ENCODE peak calls at places on chromosomes 6 and 20, in four cellular contexts. A is heart left ventricle, K is endothelial cell of umbilical vein, Z is esophagus squamous epithelium. D is an unnamed sample.

GRCh38 chr6:127851197-127851596 is 49.7 kb downstream of the THEMIS start:
- DNase-seq in Z (no peak), A (no peak), K (no peak), D (no peak)

GRCh38 chr6:25925808-25926325 is 4.6 kb downstream of the SLC17A2 start:
- DNase-seq in K (peak), Z (no peak), A (no peak), D (no peak)

GRCh38 chr6:87982134-87982533 is 65.5 kb upstream of the SPACA1 start:
- DNase-seq in A (no peak), K (no peak), Z (no peak), D (no peak)

GRCh38 chr6:166471797-166472260 is 89.1 kb upstream of the MPC1 start:
- DNase-seq in A (no peak), K (no peak), Z (no peak), D (no peak)

GRCh38 chr20:11394145-11394833 is 523.4 kb upstream of the BTBD3 start:
- DNase-seq in A (no peak), K (no peak), Z (no peak), D (no peak)

GRCh38 chr20:58843128-58843556 is 7.6 kb downstream of the GNAS-AS1 start:
- DNase-seq in K (no peak), Z (no peak), A (no peak), D (no peak)

GRCh38 chr20:57047281-57048026 is 219.0 kb downstream of the BMP7 start:
- DNase-seq in Z (no peak), A (no peak), K (no peak), D (peak)

GRCh38 chr6:1606533-1607235 is 3.0 kb upstream of the FOXC1 start:
- DNase-seq in Z (no peak), A (no peak), K (no peak), D (no peak)

GRCh38 chr20:59566631-59567524 is 37.5 kb upstream of the PHACTR3 start:
- DNase-seq in K (no peak), Z (no peak), A (no peak), D (no peak)

GRCh38 chr6:7938562-7939185 is 28.1 kb upstream of the TXNDC5 start:
- DNase-seq in K (peak), A (no peak), Z (no peak), D (no peak)

GRCh38 chr6:11062083-11062482 is 18.0 kb upstream of the ELOVL2 start:
- DNase-seq in Z (no peak), K (no peak), A (no peak), D (no peak)

GRCh38 chr6:32086661-32087573 is 22.2 kb downstream of the TNXB start:
- DNase-seq in K (no peak), Z (no peak), A (no peak), D (no peak)

GRCh38 chr6:127342296-127342945 is 988 bp downstream of the ECHDC1 start:
- DNase-seq in Z (no peak), A (no peak), K (peak), D (no peak)

GRCh38 chr6:148769304-148769968 is 22.6 kb downstream of the UST start:
- DNase-seq in K (no peak), A (no peak), Z (no peak), D (no peak)

GRCh38 chr6:148768646-148769270 is 21.9 kb downstream of the UST start:
- DNase-seq in K (no peak), Z (no peak), A (no peak), D (no peak)

GRCh38 chr6:148761532-148761951 is 14.7 kb downstream of the UST start:
- DNase-seq in A (no peak), K (no peak), Z (no peak), D (no peak)

GRCh38 chr6:148770408-148771211 is 23.8 kb downstream of the UST start:
- DNase-seq in K (no peak), A (no peak), Z (no peak), D (no peak)

DNA sequence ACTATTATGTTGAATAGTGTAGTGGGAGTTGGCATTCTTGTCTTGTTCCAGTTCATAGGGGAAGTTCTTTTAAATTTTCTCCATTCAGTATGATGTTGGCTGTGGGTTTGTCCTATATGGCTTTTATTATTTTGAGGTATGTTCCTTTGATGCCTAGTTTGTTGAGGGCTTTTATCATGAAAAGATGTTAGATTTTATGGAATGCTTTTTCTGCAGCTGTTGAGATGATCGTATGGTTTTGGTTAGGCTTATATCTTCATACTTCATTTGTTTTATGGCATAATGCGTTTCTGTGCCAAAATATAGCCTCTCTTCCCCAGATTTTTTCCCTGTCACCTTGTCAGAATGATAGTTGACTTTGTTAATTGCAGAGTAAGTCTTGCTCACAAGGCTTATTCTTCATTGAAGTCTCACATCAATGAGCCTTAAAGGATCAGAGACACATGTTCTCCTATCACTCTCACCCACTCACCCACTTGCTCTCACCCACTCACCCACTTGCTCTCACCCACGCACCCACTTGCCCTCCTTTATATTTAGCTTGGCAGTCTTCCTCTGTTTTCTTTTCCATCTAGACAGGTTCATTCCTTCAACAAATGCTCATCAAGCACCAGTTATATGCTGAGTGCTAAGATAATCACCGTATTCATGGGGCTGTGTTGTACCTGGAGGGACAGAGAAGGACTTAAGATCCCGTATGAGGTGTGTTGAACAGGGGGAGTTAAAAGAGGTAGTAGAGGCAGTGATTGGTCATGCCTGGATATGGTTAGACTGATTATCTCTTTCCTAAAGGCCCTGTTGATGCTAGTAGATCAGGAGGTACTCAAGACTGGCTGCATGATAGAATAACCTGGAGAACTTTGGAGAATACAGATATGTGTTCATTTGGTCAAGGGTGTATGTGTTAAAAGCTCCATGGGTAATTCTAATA is 19.3 kb downstream of the UST start:
- DNase-seq in Z (no peak), K (no peak), A (no peak), D (no peak)
- H3K27ac ChIP-seq in Z (no peak), K (no peak), A (no peak), D (no peak)

GRCh38 chr6:142302427-142303190 is 802 bp downstream of the ADGRG6 start:
- DNase-seq in K (peak), Z (no peak), A (no peak), D (no peak)

GRCh38 chr6:142300302-142300701 is 1.5 kb upstream of the ADGRG6 start:
- DNase-seq in K (no peak), A (no peak), Z (no peak), D (no peak)

GRCh38 chr6:142303191-142303564 is 1.4 kb downstream of the ADGRG6 start:
- DNase-seq in K (no peak), A (no peak), Z (no peak), D (no peak)

GRCh38 chr6:142300758-142301251 is 1.0 kb upstream of the ADGRG6 start:
- DNase-seq in A (peak), Z (no peak), K (peak), D (no peak)

DNA sequence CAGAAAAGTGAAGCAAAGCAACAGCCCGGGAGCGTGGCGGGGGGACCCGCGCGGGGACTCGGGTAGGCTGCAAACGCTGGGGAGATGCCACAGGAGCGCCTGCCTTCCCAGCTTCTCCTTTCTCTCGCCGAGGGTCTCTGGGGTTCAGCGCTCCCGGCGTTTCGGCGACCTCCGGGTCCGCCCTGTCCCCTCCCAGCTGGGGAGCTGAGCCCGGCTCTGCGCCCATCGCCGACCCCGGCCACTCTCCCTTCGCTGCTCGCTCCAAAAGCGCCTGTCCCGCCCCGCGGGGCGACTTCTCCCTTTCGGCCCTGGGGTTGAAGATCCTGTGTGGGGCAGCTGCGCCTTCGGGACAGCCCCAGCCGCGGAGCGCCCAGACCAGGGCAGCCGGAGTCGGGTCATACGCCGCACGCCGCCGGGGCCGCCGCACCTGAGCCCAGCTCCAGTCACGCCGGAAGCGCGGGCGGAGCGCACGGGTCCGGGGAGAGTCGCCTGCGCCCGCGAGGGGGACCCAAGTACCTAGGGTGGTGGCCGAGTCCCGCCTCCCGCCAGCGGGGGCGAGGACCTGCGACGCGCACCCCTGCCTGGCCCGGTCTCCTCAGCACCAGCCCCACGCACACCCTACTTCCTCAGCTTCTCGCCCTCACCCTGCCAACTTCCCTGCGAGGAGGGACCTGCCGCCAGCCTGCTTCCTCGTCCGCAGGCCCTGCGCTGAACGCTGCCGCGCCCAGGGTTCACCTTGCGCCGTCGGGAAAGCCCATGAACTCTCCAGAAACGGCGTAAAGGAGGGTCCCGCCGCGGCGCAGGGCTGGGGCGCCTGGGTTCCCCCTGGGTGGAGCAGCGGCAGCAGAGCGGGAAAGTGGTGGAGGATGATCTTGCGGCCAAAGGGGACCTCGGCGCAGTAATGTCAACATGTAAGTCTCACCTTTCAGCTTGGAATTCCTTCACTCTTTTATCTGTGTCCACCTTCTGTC is at the start of gene ADGRG6:
- DNase-seq in A (peak), Z (no peak), K (peak), D (peak)
- TF ChIP-seq POLR2A in A (no peak), Z (peak), K (peak), D (no peak)

DNA sequence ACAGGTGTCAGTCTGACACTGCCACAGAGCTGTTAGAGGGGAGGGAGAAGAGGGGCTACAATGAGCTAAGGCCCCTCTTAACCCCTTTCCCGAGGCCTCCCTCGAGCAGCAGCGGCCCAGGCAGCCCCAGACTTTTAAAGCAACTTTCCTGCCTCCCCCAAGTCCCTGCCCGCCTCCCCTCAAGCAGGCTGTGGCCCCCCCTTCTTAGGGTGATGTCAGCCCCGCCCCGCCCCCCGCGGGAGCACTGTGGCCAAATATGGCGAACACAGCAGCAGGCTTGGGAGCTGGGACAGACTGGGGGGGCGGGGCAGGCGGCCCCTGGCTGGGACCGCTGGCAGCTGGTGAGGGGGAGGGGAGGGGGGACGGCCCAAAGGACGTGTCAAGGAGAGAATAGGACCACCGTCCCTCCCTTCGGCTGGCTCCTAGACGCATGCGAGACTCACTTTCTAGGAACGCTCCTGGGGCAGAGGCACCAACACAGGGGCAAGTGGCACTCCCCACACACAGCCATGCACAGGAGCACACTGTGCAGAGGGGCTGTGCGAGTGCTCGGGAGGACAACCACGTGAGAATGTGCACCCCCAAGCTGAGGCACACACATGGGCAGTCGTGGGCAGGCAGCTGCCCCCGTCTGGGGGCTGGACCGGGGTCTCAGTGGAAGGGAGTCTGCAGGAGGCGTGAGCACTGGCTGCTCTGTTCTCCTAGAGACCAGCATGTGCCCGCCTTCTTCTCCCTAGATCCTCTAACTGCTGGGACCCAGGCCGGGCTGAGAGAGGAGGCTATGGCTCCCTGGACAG is 6.7 kb downstream of the TEAD3 start:
- DNase-seq in K (no peak), Z (no peak), A (peak), D (peak)
- H3K27ac ChIP-seq in K (no peak), Z (peak), A (peak), D (peak)

GRCh38 chr6:156282087-156282486 is 495.1 kb upstream of the ARID1B start:
- DNase-seq in Z (no peak), A (no peak), K (no peak), D (no peak)
- TF ChIP-seq POLR2A in Z (no peak), A (no peak), K (no peak), D (no peak)

GRCh38 chr6:35969676-35970075 is 48.8 kb upstream of the SRPK1 start:
- DNase-seq in Z (no peak), K (no peak), A (no peak), D (no peak)
- H3K27ac ChIP-seq in Z (no peak), K (no peak), A (no peak), D (no peak)

DNA sequence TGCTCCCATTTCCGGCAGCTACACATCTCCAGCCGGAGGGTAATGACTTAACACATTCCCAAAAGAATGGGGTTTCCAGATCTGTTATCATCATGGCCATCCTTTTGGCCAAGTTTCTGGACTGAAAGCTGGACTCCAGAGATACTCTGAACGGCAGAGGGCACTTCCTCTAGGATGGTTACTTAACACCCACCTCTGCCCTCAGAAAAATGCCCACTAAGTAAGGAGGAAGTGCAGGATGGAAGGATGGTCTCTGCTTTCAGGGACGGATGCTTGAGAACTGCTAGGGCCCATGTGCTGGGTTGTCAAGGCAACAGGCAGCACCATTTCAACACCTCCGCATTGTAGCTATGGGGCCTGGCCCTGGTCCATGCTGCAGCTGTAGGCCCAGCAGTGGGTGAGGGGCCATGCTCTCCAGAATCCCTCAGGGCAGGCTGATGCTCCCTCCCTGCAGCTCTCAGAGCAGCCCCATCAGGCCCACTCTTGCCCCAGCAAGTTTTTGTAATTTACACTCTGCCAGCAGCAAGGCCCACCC is 16.5 kb upstream of the TGM3 start:
- DNase-seq in Z (no peak), A (no peak), K (no peak), D (no peak)
- TF ChIP-seq POLR2A in Z (no peak), A (no peak), K (no peak), D (no peak)

DNA sequence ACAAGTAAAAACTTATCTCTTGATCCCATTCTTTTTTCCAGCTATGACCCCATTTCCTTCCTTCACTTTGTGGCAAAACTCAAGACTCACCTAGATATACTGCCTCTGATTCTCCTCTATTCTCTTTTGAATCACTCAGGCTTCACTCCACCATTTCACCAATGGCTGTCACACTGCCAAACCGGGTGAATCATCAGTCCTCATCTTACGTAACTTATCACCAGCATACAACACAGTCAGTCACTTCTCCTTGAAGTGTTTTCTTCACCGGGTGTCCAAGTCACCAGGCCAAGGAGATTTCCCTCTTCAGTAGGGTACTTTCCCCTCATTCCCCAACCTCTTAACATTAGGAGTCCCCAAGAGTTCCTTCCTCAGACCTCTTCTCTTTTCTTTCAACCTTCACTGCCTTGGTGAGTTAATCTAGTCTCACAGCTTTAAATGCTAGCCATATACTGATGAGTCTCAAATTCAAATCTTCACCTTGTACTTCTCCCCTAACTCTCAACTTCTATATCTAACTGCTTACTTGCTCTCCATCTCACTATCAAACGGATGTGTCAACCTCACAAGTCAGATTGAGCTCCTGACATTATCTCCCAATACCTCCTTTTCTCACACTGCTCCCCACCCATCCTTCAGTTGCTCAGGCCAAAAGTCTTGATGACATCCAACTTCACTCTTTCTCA is 6.0 kb downstream of the TMEM242 start:
- DNase-seq in K (peak), A (peak), Z (no peak), D (peak)
- H3K27ac ChIP-seq in K (peak), A (peak), Z (peak), D (peak)

GRCh38 chr6:157887892-157888291 is 64.8 kb downstream of the SNX9 start:
- DNase-seq in Z (no peak), K (no peak), A (no peak), D (no peak)

GRCh38 chr6:157892363-157892878 is 69.4 kb downstream of the SNX9 start:
- DNase-seq in K (no peak), A (no peak), Z (no peak), D (no peak)

GRCh38 chr6:157893238-157893637 is 70.2 kb downstream of the SNX9 start:
- DNase-seq in A (no peak), Z (no peak), K (no peak), D (no peak)

GRCh38 chr6:157895585-157895984 is 72.5 kb downstream of the SNX9 start:
- DNase-seq in Z (no peak), A (no peak), K (no peak), D (no peak)

DNA sequence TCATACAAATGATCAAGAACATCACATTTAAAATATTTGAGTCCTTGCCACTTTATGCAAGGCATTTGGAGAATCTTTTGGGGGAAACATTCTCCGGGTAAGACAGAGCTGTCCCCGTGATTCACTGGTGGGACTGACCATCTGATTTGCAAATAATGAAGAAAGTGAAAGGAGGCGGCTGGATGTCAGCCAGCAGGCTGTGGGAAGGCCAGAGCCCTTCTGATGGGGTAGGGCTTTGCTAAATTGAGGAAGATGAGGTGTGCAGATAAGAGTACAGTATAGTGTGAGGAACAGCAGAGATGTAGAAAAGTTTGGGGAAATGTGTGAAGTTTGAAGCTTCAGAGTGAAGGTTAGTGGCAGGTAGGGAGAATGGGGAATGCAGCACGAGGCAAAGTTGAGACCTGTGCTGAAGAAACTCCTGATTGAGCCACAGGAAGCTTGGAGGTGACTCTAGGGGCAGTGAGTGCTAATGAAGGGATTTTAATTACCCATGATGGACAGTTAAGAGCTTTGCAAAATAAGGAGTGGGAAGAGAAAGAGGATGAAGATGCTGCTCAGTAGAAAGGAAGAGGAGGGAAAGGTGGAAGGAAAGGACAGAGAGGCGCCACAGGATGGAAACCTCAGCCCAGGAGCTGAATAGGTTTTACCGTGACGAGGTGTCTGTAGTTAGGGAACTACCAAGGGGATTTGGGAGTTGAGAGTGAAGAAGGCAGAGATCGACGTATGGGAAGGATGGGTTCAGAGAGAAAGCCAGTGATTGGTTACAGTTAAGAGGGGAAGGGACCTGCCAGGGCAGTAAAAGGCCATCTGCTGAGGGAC is 68.7 kb downstream of the SNX9 start:
- DNase-seq in A (no peak), Z (no peak), K (no peak), D (no peak)
- TF ChIP-seq POLR2A in A (no peak), Z (no peak), K (no peak), D (no peak)